ENCODE peak calls at places on chromosomes 7 and 10, in eight cellular contexts. C is IMR-90, U is A549, D is GM12891, B is stomach, T is Peyer's patch, X is HCT116, Y is heart left ventricle. K is an unnamed sample.

GRCh38 chr10:132714906-132715790 is 70.8 kb downstream of the NKX6-2 start:
- DNase-seq in C (no peak), U (no peak), D (no peak), B (no peak), T (no peak), X (no peak), Y (no peak), K (no peak)

GRCh38 chr7:30866939-30867338 is 44.7 kb upstream of the AQP1 start:
- DNase-seq in C (no peak), U (no peak), D (no peak), B (no peak), T (no peak), X (no peak), Y (no peak), K (no peak)

GRCh38 chr10:5666324-5667220 is at the start of gene ASB13:
- DNase-seq in C (peak; percentile 20), U (peak; percentile 55), D (no peak), B (peak; percentile 78), T (peak; percentile 46), X (peak; percentile 28), Y (peak; percentile 81), K (peak; percentile 82)

GRCh38 chr10:128187788-128188185 is 61.6 kb upstream of the MKI67 start:
- DNase-seq in C (no peak), U (no peak), D (no peak), B (no peak), T (no peak), X (no peak), Y (no peak), K (no peak)

GRCh38 chr7:108525327-108525984 is 479 bp downstream of the PNPLA8 start:
- DNase-seq in C (peak; percentile 82), U (peak; percentile 66), D (no peak), B (no peak), T (no peak), X (peak; percentile 77), Y (peak; percentile 88), K (no peak)

GRCh38 chr10:1359599-1359955 is 303.4 kb downstream of the WDR37 start:
- DNase-seq in C (no peak), U (no peak), D (no peak), B (no peak), T (no peak), X (no peak), Y (no peak), K (no peak)

GRCh38 chr10:121270906-121271305 is 327.3 kb downstream of the FGFR2 start:
- DNase-seq in C (no peak), U (no peak), D (no peak), B (no peak), T (no peak), X (no peak), Y (no peak), K (no peak)

GRCh38 chr7:28116034-28116433 is 64.6 kb downstream of the JAZF1 start:
- DNase-seq in C (no peak), U (no peak), D (no peak), B (no peak), T (no peak), X (no peak), Y (no peak), K (no peak)

GRCh38 chr10:29203432-29203831 is 85.4 kb upstream of the LYZL1 start:
- DNase-seq in C (no peak), U (no peak), D (no peak), B (no peak), T (no peak), X (no peak), Y (no peak), K (no peak)

GRCh38 chr7:124566576-124566975 is 199.0 kb downstream of the GPR37 start:
- DNase-seq in C (peak; percentile 45), U (peak; percentile 88), D (no peak), B (no peak), T (no peak), X (no peak), Y (no peak), K (peak; percentile 13)

GRCh38 chr7:32941181-32941995 is 15.9 kb upstream of the FKBP9 start:
- DNase-seq in C (no peak), U (no peak), D (no peak), B (no peak), T (no peak), X (no peak), Y (no peak), K (no peak)

GRCh38 chr7:142083605-142084004 is 27.9 kb upstream of the MGAM2 start:
- DNase-seq in C (no peak), U (no peak), D (no peak), B (no peak), T (no peak), X (no peak), Y (no peak), K (no peak)
- TF ChIP-seq POLR2A in C (no peak), U (no peak), D (no peak), B (no peak), T (no peak), X (no peak), Y (no peak), K (no peak)

DNA sequence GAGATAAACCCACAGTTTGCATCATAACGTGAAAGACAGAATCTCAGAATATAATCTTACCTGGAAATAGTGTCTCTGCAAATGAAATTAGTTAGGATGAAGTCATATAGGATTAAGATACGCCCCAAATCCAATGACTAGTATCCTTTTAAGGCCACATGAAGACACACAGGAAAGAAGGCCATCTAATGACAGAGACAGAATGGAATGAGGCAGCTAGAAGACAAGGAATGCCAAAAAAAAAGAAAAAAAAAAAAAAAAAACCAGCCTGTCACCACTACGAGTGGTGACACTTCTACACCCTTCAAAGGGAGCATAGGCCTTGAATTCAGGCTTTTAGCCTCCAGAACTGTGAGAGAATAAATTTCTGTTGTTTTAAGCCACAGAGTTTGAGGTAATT is 82.9 kb downstream of the HYCC1 start:
- DNase-seq in C (no peak), U (no peak), D (no peak), B (no peak), T (no peak), X (no peak), Y (no peak), K (no peak)
- TF ChIP-seq POLR2A in C (no peak), U (no peak), D (no peak), B (no peak), T (no peak), X (no peak), Y (no peak), K (no peak)

DNA sequence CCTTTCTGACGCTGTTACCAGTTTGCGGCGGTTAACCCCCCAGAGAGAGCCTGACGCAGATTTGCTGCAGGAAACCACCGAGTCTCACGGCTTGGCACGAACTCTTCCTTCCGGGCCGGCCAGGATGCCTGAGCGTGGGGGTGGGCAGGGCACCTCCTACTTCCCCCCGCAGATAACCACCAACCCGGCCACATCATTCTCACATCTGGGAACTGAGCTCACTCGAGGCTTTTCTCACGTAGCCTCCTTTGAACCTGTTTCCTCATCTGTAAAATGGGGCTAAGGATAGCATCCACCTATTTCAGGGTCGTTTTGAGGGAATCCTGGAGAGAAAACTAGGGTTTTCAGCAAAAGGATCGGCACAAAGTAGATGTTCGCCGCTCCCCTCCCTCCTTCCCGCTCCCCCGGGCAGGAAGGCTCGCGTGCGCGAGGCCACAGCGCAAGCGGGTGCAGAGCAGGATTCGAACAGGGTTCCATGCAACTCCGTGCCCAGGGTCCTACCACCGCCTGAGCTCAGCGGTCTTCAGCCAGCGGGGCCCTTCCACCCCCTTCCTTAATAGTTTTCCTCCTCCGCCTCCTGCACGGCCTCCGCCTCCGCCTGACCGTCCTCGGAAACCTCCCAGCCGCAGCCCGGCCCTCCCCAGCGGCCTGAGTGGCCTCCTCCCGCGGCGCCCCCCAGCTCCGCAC is 23.7 kb downstream of the DDIT4 start:
- DNase-seq in C (peak; percentile 90), U (peak; percentile 96), D (peak; percentile 60), B (peak; percentile 79), T (peak; percentile 95), X (no peak), Y (peak; percentile 86), K (no peak)
- TF ChIP-seq POLR2A in C (no peak), U (peak; percentile 36), D (peak; percentile 84), B (no peak), T (peak; percentile 17), X (no peak), Y (no peak), K (no peak)

GRCh38 chr7:157360483-157361025 is 23.8 kb downstream of the DNAJB6 start:
- DNase-seq in C (no peak), U (no peak), D (no peak), B (no peak), T (no peak), X (no peak), Y (no peak), K (no peak)
- TF ChIP-seq POLR2A in C (no peak), U (no peak), D (no peak), B (no peak), T (no peak), X (no peak), Y (no peak), K (no peak)

GRCh38 chr7:149625947-149626392 is 128.4 kb upstream of the ZNF746 start:
- DNase-seq in C (no peak), U (no peak), D (no peak), B (no peak), T (no peak), X (no peak), Y (no peak), K (no peak)

GRCh38 chr7:149624006-149624405 is 126.4 kb upstream of the ZNF746 start:
- DNase-seq in C (peak; percentile 11), U (peak; percentile 22), D (peak; percentile 30), B (peak; percentile 30), T (peak; percentile 60), X (no peak), Y (peak; percentile 28), K (no peak)

GRCh38 chr7:149622444-149623210 is 125.0 kb upstream of the ZNF746 start:
- DNase-seq in C (no peak), U (no peak), D (no peak), B (no peak), T (no peak), X (no peak), Y (no peak), K (no peak)

GRCh38 chr7:149625339-149625946 is 127.8 kb upstream of the ZNF746 start:
- DNase-seq in C (peak; percentile 54), U (peak; percentile 75), D (peak; percentile 50), B (peak; percentile 66), T (peak; percentile 65), X (peak; percentile 42), Y (peak; percentile 58), K (no peak)

GRCh38 chr7:149624419-149625338 is 127.1 kb upstream of the ZNF746 start:
- DNase-seq in C (peak; percentile 91), U (peak; percentile 94), D (peak; percentile 86), B (peak; percentile 96), T (peak; percentile 92), X (peak; percentile 81), Y (peak; percentile 94), K (peak; percentile 99)
- TF ChIP-seq POLR2A in C (peak; percentile 87), U (peak; percentile 78), D (peak; percentile 81), B (no peak), T (peak; percentile 79), X (peak; percentile 51), Y (no peak), K (no peak)

GRCh38 chr10:74079914-74080590 is 70.6 kb downstream of the AP3M1 start:
- DNase-seq in C (peak; percentile 34), U (no peak), D (no peak), B (no peak), T (no peak), X (peak; percentile 35), Y (no peak), K (no peak)
- TF ChIP-seq POLR2A in C (no peak), U (no peak), D (no peak), B (no peak), T (no peak), X (no peak), Y (no peak), K (no peak)

GRCh38 chr7:106568680-106569499 is 92.1 kb downstream of the CCDC71L start:
- DNase-seq in C (peak; percentile 85), U (peak; percentile 43), D (no peak), B (no peak), T (no peak), X (peak; percentile 52), Y (no peak), K (no peak)
- TF ChIP-seq POLR2A in C (no peak), U (no peak), D (no peak), B (no peak), T (no peak), X (no peak), Y (no peak), K (no peak)